ENCODE peak calls at places on chromosomes 4 and X, in five cellular contexts. One of them, this sample, is unnamed.

GRCh38 chr4:177308842-177309524 is 691 bp upstream of the NEIL3 start:
- DNase-seq in NCI-H2081: no peak
- DNase-seq in NCI-H345: no peak
- DNase-seq in Right ventricle myocardium superior: no peak
- DNase-seq in NT2/D1: no peak
- DNase-seq in this sample: no peak

GRCh38 chr4:52572936-52573485 is 86.1 kb downstream of the USP46 start:
- DNase-seq in NCI-H2081: no peak
- DNase-seq in NT2/D1: no peak
- DNase-seq in Right ventricle myocardium superior: no peak
- DNase-seq in NCI-H345: no peak
- DNase-seq in this sample: no peak

GRCh38 chr4:124525524-124525923 is 187.0 kb downstream of the ANKRD50 start:
- DNase-seq in NCI-H345: no peak
- DNase-seq in Right ventricle myocardium superior: peak; percentile 25
- DNase-seq in NT2/D1: no peak
- DNase-seq in NCI-H2081: no peak
- DNase-seq in this sample: no peak

GRCh38 chr4:2767046-2767704 is 11.0 kb upstream of the TNIP2 start:
- DNase-seq in NT2/D1: no peak
- DNase-seq in NCI-H345: no peak
- DNase-seq in NCI-H2081: no peak
- DNase-seq in Right ventricle myocardium superior: no peak
- DNase-seq in this sample: no peak

GRCh38 chr4:1983053-1983845 is 25.5 kb downstream of the NELFA start:
- DNase-seq in NCI-H2081: no peak
- DNase-seq in NCI-H345: no peak
- DNase-seq in NT2/D1: no peak
- DNase-seq in Right ventricle myocardium superior: no peak
- DNase-seq in this sample: no peak

GRCh38 chrX:129695937-129696336 is 41.2 kb upstream of the APLN start:
- DNase-seq in NT2/D1: no peak
- DNase-seq in NCI-H345: no peak
- DNase-seq in NCI-H2081: no peak
- DNase-seq in Right ventricle myocardium superior: no peak
- DNase-seq in this sample: no peak

GRCh38 chr4:121784975-121785374 is 16.1 kb upstream of the EXOSC9 start:
- DNase-seq in NCI-H345: no peak
- DNase-seq in Right ventricle myocardium superior: no peak
- DNase-seq in NT2/D1: no peak
- DNase-seq in NCI-H2081: no peak
- DNase-seq in this sample: no peak

GRCh38 chrX:92247076-92247475 is 467.9 kb downstream of the PCDH11X start:
- DNase-seq in NCI-H345: no peak
- DNase-seq in NCI-H2081: no peak
- DNase-seq in NT2/D1: no peak
- DNase-seq in Right ventricle myocardium superior: no peak
- DNase-seq in this sample: no peak

GRCh38 chr4:112775801-112776200 is 138.9 kb downstream of the LARP7 start:
- DNase-seq in NT2/D1: no peak
- DNase-seq in NCI-H345: no peak
- DNase-seq in Right ventricle myocardium superior: no peak
- DNase-seq in NCI-H2081: no peak
- DNase-seq in this sample: no peak

GRCh38 chr4:163172666-163173065 is 6.0 kb upstream of the NAF1 start:
- DNase-seq in NCI-H345: no peak
- DNase-seq in Right ventricle myocardium superior: no peak
- DNase-seq in NT2/D1: no peak
- DNase-seq in NCI-H2081: no peak
- DNase-seq in this sample: no peak

GRCh38 chr4:82948647-82949204 is 48.2 kb downstream of the THAP9 start:
- DNase-seq in NCI-H345: no peak
- DNase-seq in NCI-H2081: no peak
- DNase-seq in Right ventricle myocardium superior: no peak
- DNase-seq in NT2/D1: no peak
- DNase-seq in this sample: no peak

GRCh38 chr4:67680568-67681222 is 20.3 kb downstream of the UBA6 start:
- DNase-seq in NT2/D1: no peak
- DNase-seq in NCI-H345: no peak
- DNase-seq in Right ventricle myocardium superior: no peak
- DNase-seq in NCI-H2081: no peak
- DNase-seq in this sample: no peak

GRCh38 chrX:11557120-11557519 is 108.6 kb downstream of the ARHGAP6 start:
- DNase-seq in NCI-H345: no peak
- DNase-seq in NCI-H2081: no peak
- DNase-seq in Right ventricle myocardium superior: no peak
- DNase-seq in NT2/D1: no peak
- DNase-seq in this sample: peak; percentile 40